ENCODE peak calls at places on chromosomes 3 and 15, in four cellular contexts. F, H, M and V are unnamed samples.

GRCh38 chr15:74396445-74397238 is 29.2 kb upstream of the CYP11A1 start:
- DNase-seq in F (peak; percentile 93), H (no peak), M (peak; percentile 84), V (no peak)

GRCh38 chr3:141486416-141486734 is 452 bp upstream of the RASA2 start:
- DNase-seq in F (no peak), H (no peak), M (peak; percentile 56), V (peak; percentile 40)

GRCh38 chr3:99883138-99883461 is 65.4 kb downstream of the CMSS1 start:
- DNase-seq in F (no peak), H (no peak), M (no peak), V (no peak)

GRCh38 chr3:183944790-183945189 is 60.1 kb upstream of the PARL start:
- DNase-seq in F (peak; percentile 9), H (no peak), M (no peak), V (no peak)

GRCh38 chr3:143726727-143727126 is 121.5 kb downstream of the SLC9A9 start:
- DNase-seq in F (no peak), H (no peak), M (no peak), V (no peak)

GRCh38 chr3:130601662-130602061 is 84.7 kb downstream of the COL6A6 start:
- DNase-seq in F (no peak), H (no peak), M (no peak), V (no peak)

GRCh38 chr15:88623061-88623460 is 1.9 kb downstream of the AEN start:
- DNase-seq in F (no peak), H (no peak), M (peak; percentile 46), V (no peak)

GRCh38 chr3:43180027-43180426 is 74.1 kb upstream of the POMGNT2 start:
- DNase-seq in F (peak; percentile 26), H (no peak), M (peak; percentile 73), V (no peak)

GRCh38 chr3:13014755-13015285 is 58.4 kb downstream of the IQSEC1 start:
- DNase-seq in F (no peak), H (no peak), M (no peak), V (no peak)

GRCh38 chr15:89171136-89172072 is 50.0 kb downstream of the RLBP1 start:
- DNase-seq in F (no peak), H (peak; percentile 93), M (peak; percentile 62), V (peak; percentile 78)

GRCh38 chr3:40398346-40398745 is 11.4 kb downstream of the ENTPD3 start:
- DNase-seq in F (no peak), H (no peak), M (peak; percentile 71), V (no peak)

GRCh38 chr3:57029924-57030323 is 30.5 kb upstream of the SPATA12 start:
- DNase-seq in F (no peak), H (no peak), M (peak; percentile 15), V (no peak)

GRCh38 chr3:19229086-19229485 is 80.8 kb downstream of the KCNH8 start:
- DNase-seq in F (no peak), H (no peak), M (no peak), V (no peak)

GRCh38 chr15:51888593-51889195 is 59.2 kb downstream of the TMOD3 start:
- DNase-seq in F (no peak), H (no peak), M (no peak), V (no peak)

GRCh38 chr15:75483961-75484360 is 32.5 kb upstream of the SIN3A start:
- DNase-seq in F (no peak), H (no peak), M (no peak), V (no peak)

GRCh38 chr3:146655333-146655996 is 50.3 kb upstream of the PLSCR5 start:
- DNase-seq in F (no peak), H (no peak), M (peak; percentile 59), V (no peak)

GRCh38 chr3:32438596-32439344 is 47.1 kb downstream of the CMTM7 start:
- DNase-seq in F (peak; percentile 92), H (peak; percentile 36), M (no peak), V (no peak)

GRCh38 chr15:47870300-47870955 is 153.1 kb downstream of the SEMA6D start:
- DNase-seq in F (no peak), H (no peak), M (no peak), V (no peak)

GRCh38 chr3:4994823-4995499 is 15.7 kb downstream of the BHLHE40 start:
- DNase-seq in F (no peak), H (no peak), M (peak; percentile 52), V (no peak)

GRCh38 chr15:64985382-64986033 is 4.2 kb downstream of the SPG21 start:
- DNase-seq in F (no peak), H (peak; percentile 26), M (peak; percentile 64), V (no peak)

GRCh38 chr3:141111364-141112150 is 60.4 kb downstream of the SPSB4 start:
- DNase-seq in F (no peak), H (no peak), M (no peak), V (no peak)

GRCh38 chr3:183507551-183507950 is 48.0 kb downstream of the KLHL6 start:
- DNase-seq in F (no peak), H (no peak), M (no peak), V (no peak)

GRCh38 chr15:32106401-32107381 is 76.4 kb downstream of the CHRNA7 start:
- DNase-seq in F (no peak), H (no peak), M (no peak), V (no peak)

GRCh38 chr15:32107477-32108080 is 77.3 kb downstream of the CHRNA7 start:
- DNase-seq in F (no peak), H (no peak), M (no peak), V (peak; percentile 27)

GRCh38 chr15:32100286-32100685 is 70.0 kb downstream of the CHRNA7 start:
- DNase-seq in F (peak; percentile 9), H (no peak), M (no peak), V (no peak)

GRCh38 chr15:32104061-32104980 is 74.0 kb downstream of the CHRNA7 start:
- DNase-seq in F (no peak), H (no peak), M (no peak), V (no peak)

GRCh38 chr15:32105258-32106248 is 75.2 kb downstream of the CHRNA7 start:
- DNase-seq in F (no peak), H (no peak), M (no peak), V (no peak)
- TF ChIP-seq SUZ12 in F (no peak), H (no peak), M (no peak), V (no peak)

DNA sequence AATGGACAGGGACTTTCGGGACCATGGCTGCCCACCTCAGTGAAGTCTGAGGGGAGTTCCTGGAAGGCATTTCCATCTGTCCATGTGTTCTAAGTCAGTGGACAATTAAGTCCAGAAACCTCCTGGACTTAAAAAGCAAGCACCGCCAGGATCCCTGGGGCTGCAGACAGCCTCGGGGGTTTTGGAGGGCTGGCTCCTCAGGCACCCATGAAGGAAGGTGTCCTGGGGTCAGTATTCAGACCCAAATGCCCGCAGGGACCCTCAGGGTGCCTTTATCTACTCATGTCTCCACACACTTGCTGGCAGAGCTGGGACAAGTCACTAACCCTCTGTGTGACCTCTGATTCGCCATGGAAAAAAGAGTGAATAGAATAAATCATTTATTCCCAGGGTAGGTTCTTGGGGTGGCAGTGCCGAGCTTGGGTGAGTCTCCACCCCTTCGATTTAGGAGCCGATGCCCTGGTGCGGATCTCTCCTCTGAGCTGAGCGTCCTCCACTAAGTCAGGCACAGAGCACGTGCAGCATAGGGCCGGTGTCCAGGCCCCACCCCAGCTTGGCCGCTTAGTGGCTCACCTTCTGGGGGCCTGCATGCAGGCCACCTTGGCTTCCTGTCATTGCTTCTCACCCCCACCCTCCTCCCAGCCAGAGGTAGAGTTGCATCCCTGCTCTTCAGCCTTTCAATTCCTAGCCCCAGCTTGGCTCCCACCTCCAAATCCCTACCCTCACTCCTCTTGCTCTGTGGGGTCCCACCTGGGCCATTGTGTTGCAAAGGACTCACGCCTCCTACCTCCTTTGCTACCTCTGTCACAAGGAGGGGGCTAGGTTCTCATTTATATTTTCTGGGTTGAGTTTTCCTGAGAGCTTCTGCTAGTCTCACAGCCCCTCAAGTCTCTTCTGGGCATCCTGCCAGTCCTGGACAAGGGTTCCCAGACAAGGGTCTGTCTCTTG is 19.9 kb downstream of the SLC6A6 start:
- DNase-seq in F (no peak), H (no peak), M (no peak), V (no peak)
- H3K4me1 ChIP-seq in F (peaks cover 42% of the 10 kb centered on the region), H (peaks cover 57% of the 10 kb centered on the region), M (peaks cover 53% of the 10 kb centered on the region), V (peaks cover 51% of the 10 kb centered on the region)

GRCh38 chr3:170327040-170327808 is 30.3 kb upstream of the SKIL start:
- DNase-seq in F (no peak), H (peak; percentile 33), M (no peak), V (no peak)

GRCh38 chr3:170330366-170330765 is 27.1 kb upstream of the SKIL start:
- DNase-seq in F (no peak), H (peak; percentile 23), M (peak; percentile 68), V (no peak)

GRCh38 chr3:170331143-170331542 is 26.4 kb upstream of the SKIL start:
- DNase-seq in F (no peak), H (peak; percentile 29), M (peak; percentile 95), V (no peak)
- TF ChIP-seq SUZ12 in F (no peak), H (no peak), M (no peak), V (no peak)

GRCh38 chr3:107881517-107881916 is 209.3 kb downstream of the CD47 start:
- DNase-seq in F (no peak), H (no peak), M (no peak), V (no peak)

GRCh38 chr3:107882261-107882660 is 208.6 kb downstream of the CD47 start:
- DNase-seq in F (no peak), H (no peak), M (no peak), V (no peak)

GRCh38 chr3:107877936-107878335 is 212.9 kb downstream of the CD47 start:
- DNase-seq in F (no peak), H (no peak), M (no peak), V (no peak)

GRCh38 chr3:107882881-107883280 is 207.9 kb downstream of the CD47 start:
- DNase-seq in F (no peak), H (no peak), M (no peak), V (no peak)

GRCh38 chr3:107880702-107881101 is 210.1 kb downstream of the CD47 start:
- DNase-seq in F (no peak), H (no peak), M (no peak), V (no peak)
- H3K4me1 ChIP-seq in F (no peaks in the 10 kb centered on the region), H (no peaks in the 10 kb centered on the region), M (no peaks in the 10 kb centered on the region), V (no peaks in the 10 kb centered on the region)

DNA sequence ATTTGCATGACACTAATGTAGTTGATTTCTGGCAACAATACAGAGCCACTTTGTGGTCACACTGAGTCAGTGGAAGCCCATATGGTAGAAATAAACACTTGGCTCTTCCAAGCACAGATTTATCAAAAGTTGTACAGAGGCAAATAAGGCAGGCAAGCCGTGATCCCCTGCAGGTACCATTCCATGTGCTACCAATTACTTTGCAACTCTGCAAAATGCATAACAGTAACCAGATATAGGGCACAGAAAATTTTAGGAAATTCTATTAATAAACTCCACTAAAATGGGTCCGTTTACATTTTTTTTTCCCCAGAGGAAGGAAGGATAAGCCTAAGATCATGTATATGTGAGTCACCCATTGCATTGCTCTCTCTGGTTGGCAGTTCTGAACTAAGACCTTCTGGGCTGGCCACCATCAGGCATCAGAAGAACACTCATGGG is 103.1 kb upstream of the PTX3 start:
- DNase-seq in F (no peak), H (no peak), M (no peak), V (no peak)
- TF ChIP-seq SUZ12 in F (no peak), H (no peak), M (no peak), V (no peak)

GRCh38 chr3:30691249-30691880 is 85.0 kb downstream of the TGFBR2 start:
- DNase-seq in F (no peak), H (no peak), M (no peak), V (no peak)
- H3K4me1 ChIP-seq in F (no peaks in the 10 kb centered on the region), H (peaks cover 8% of the 10 kb centered on the region), M (peaks cover 71% of the 10 kb centered on the region), V (peaks cover 4% of the 10 kb centered on the region)

GRCh38 chr15:92599394-92599970 is 56.1 kb downstream of the FAM174B start:
- DNase-seq in F (no peak), H (no peak), M (no peak), V (no peak)
- TF ChIP-seq SUZ12 in F (no peak), H (no peak), M (no peak), V (no peak)

GRCh38 chr3:9397331-9397910 is at the start of gene SETD5:
- DNase-seq in F (peak; percentile 67), H (peak; percentile 100), M (peak; percentile 89), V (peak; percentile 94)
- H3K4me1 ChIP-seq in F (peaks cover 8% of the 10 kb centered on the region), H (peaks cover 24% of the 10 kb centered on the region), M (peaks cover 60% of the 10 kb centered on the region), V (peaks cover 3% of the 10 kb centered on the region)